ENCODE peak calls at places on chromosomes 13 and 19, in seven cellular contexts. D is SK-N-SH, M is K562, I is GM23338, T is H1, U is HepG2, X is HCT116. A is an unnamed sample.

GRCh38 chr19:14361824-14362223 is 19.4 kb upstream of the ADGRE5 start:
- DNase-seq in D (peak), M (peak), I (peak), T (peak), U (no peak), X (no peak), A (no peak)

GRCh38 chr13:40637644-40638043 is 28.8 kb downstream of the FOXO1 start:
- DNase-seq in D (no peak), M (no peak), I (no peak), T (no peak), U (no peak), X (no peak), A (peak)

GRCh38 chr13:21997726-21998125 is 326.9 kb downstream of the FGF9 start:
- DNase-seq in D (no peak), M (no peak), I (no peak), T (no peak), U (no peak), X (no peak), A (no peak)

GRCh38 chr13:76009491-76009890 is 373.4 kb downstream of the LMO7 start:
- DNase-seq in D (no peak), M (no peak), I (no peak), T (no peak), U (no peak), X (no peak), A (peak)

GRCh38 chr19:41221514-41222205 is 2.6 kb downstream of the AXL start:
- DNase-seq in D (no peak), M (no peak), I (no peak), T (no peak), U (no peak), X (no peak), A (no peak)

GRCh38 chr19:6540918-6541689 is 10.3 kb downstream of the TNFSF9 start:
- DNase-seq in D (no peak), M (no peak), I (no peak), T (no peak), U (no peak), X (no peak), A (no peak)

GRCh38 chr13:80235559-80236296 is 105.2 kb downstream of the SPRY2 start:
- DNase-seq in D (no peak), M (no peak), I (peak), T (no peak), U (no peak), X (no peak), A (peak)

GRCh38 chr13:87777395-87777794 is 106.2 kb downstream of the SLITRK5 start:
- DNase-seq in D (no peak), M (no peak), I (peak), T (no peak), U (peak), X (no peak), A (no peak)

GRCh38 chr19:29320076-29320475 is 107.1 kb upstream of the UQCRFS1 start:
- DNase-seq in D (no peak), M (no peak), I (no peak), T (no peak), U (no peak), X (no peak), A (no peak)

GRCh38 chr19:46204008-46204407 is 25.5 kb upstream of the IGFL1 start:
- DNase-seq in D (no peak), M (no peak), I (no peak), T (no peak), U (no peak), X (no peak), A (no peak)

GRCh38 chr13:48178126-48178525 is 54.9 kb upstream of the ITM2B start:
- DNase-seq in D (no peak), M (no peak), I (no peak), T (no peak), U (no peak), X (no peak), A (peak)

GRCh38 chr19:38917921-38918491 is 6.0 kb upstream of the CCER2 start:
- DNase-seq in D (peak), M (peak), I (peak), T (no peak), U (peak), X (no peak), A (no peak)

GRCh38 chr19:51448745-51449093 is 9.5 kb downstream of the SIGLEC8 start:
- DNase-seq in D (no peak), M (no peak), I (no peak), T (no peak), U (no peak), X (no peak), A (no peak)

GRCh38 chr19:18284710-18285430 is 3.4 kb upstream of the JUND start:
- DNase-seq in D (no peak), M (no peak), I (no peak), T (no peak), U (no peak), X (no peak), A (no peak)

GRCh38 chr19:31969110-31969509 is 376.3 kb upstream of the ZNF507 start:
- DNase-seq in D (no peak), M (no peak), I (no peak), T (no peak), U (no peak), X (no peak), A (no peak)

GRCh38 chr19:19997656-19998268 is 41.5 kb downstream of the ZNF682 start:
- DNase-seq in D (peak), M (peak), I (peak), T (peak), U (no peak), X (no peak), A (no peak)

GRCh38 chr19:31349160-31349881 is at the start of gene TSHZ3:
- DNase-seq in D (peak), M (peak), I (peak), T (peak), U (no peak), X (no peak), A (peak)

GRCh38 chr19:9597027-9597426 is 12.7 kb upstream of the ZNF121 start:
- DNase-seq in D (no peak), M (no peak), I (no peak), T (no peak), U (no peak), X (peak), A (peak)

GRCh38 chr19:17775991-17776803 is 18.7 kb upstream of the B3GNT3 start:
- DNase-seq in D (no peak), M (no peak), I (no peak), T (no peak), U (no peak), X (no peak), A (no peak)

GRCh38 chr19:46124638-46125115 is at the start of gene IGFL3:
- DNase-seq in D (no peak), M (no peak), I (no peak), T (no peak), U (no peak), X (no peak), A (no peak)

GRCh38 chr13:113458218-113459065 is 5.2 kb upstream of the ADPRHL1 start:
- DNase-seq in D (peak), M (peak), I (peak), T (no peak), U (peak), X (no peak), A (no peak)

GRCh38 chr19:38686530-38686888 is 39.1 kb downstream of the ACTN4 start:
- DNase-seq in D (no peak), M (peak), I (no peak), T (no peak), U (no peak), X (no peak), A (no peak)

GRCh38 chr13:52127378-52127777 is 1.5 kb downstream of the NEK5 start:
- DNase-seq in D (no peak), M (no peak), I (peak), T (no peak), U (no peak), X (no peak), A (no peak)

GRCh38 chr19:1315470-1316166 is 29.9 kb downstream of the EFNA2 start:
- DNase-seq in D (peak), M (peak), I (peak), T (peak), U (no peak), X (peak), A (peak)

GRCh38 chr13:41122838-41123237 is 9.8 kb downstream of the KBTBD6 start:
- DNase-seq in D (no peak), M (no peak), I (no peak), T (no peak), U (no peak), X (no peak), A (no peak)

GRCh38 chr13:51325837-51326236 is 13.7 kb upstream of the SERPINE3 start:
- DNase-seq in D (no peak), M (no peak), I (no peak), T (no peak), U (no peak), X (no peak), A (no peak)

GRCh38 chr13:113964251-113964995 is 9.5 kb downstream of the C13orf46 start:
- DNase-seq in D (no peak), M (no peak), I (no peak), T (no peak), U (no peak), X (no peak), A (no peak)

GRCh38 chr19:33309826-33310225 is 7.5 kb upstream of the CEBPA start:
- DNase-seq in D (no peak), M (no peak), I (no peak), T (no peak), U (no peak), X (no peak), A (no peak)

GRCh38 chr13:43348397-43348796 is 325.0 kb downstream of the DNAJC15 start:
- DNase-seq in D (no peak), M (no peak), I (no peak), T (no peak), U (no peak), X (no peak), A (peak)

GRCh38 chr13:28478127-28478526 is 16.8 kb downstream of the FLT1 start:
- DNase-seq in D (no peak), M (no peak), I (no peak), T (no peak), U (no peak), X (no peak), A (no peak)

GRCh38 chr19:47109541-47110375 is 3.8 kb downstream of the ZC3H4 start:
- DNase-seq in D (no peak), M (peak), I (peak), T (no peak), U (no peak), X (no peak), A (peak)

GRCh38 chr19:17004386-17004785 is 22.2 kb downstream of the CPAMD8 start:
- DNase-seq in D (no peak), M (no peak), I (no peak), T (no peak), U (no peak), X (no peak), A (no peak)

GRCh38 chr13:75963318-75963717 is 327.2 kb downstream of the LMO7 start:
- DNase-seq in D (no peak), M (no peak), I (peak), T (no peak), U (peak), X (no peak), A (no peak)

GRCh38 chr19:41691268-41691970 is 3.3 kb upstream of the CEACAM7 start:
- DNase-seq in D (peak), M (peak), I (peak), T (peak), U (no peak), X (no peak), A (peak)

GRCh38 chr13:21676611-21677021 is 5.7 kb downstream of the FGF9 start:
- DNase-seq in D (peak), M (no peak), I (peak), T (peak), U (no peak), X (no peak), A (no peak)

GRCh38 chr13:74796126-74796643 is 662.0 kb upstream of the KLF12 start:
- DNase-seq in D (no peak), M (no peak), I (no peak), T (no peak), U (no peak), X (no peak), A (no peak)

GRCh38 chr13:70237131-70237530 is 128.9 kb upstream of the KLHL1 start:
- DNase-seq in D (no peak), M (no peak), I (no peak), T (no peak), U (no peak), X (no peak), A (no peak)

DNA sequence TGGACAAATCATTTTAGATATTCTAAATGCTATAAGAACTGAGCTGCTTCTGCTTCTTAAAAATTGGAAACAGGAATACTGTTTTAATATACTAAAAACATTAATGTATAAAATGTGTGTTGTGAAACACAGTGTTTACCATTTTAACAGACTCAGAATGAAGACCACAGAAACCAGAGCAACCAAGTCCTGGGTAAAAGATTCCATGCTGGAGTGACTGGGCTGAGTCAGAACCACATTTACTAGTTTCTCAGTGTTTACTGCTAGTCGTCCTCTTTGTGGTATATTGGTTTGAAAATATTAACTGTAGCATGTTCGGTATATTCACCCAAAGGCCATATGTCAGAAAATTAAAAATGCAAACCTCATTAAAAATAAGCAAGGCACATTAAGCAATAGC is 31.9 kb downstream of the ANKRD10 start:
- DNase-seq in D (no peak), M (no peak), I (no peak), T (no peak), U (no peak), X (no peak), A (no peak)
- TF ChIP-seq CTCF in D (no peak), M (no peak), I (no peak), T (no peak), U (no peak), X (no peak), A (no peak)

GRCh38 chr19:2610637-2611482 is 91.6 kb downstream of the GNG7 start:
- DNase-seq in D (peak), M (peak), I (peak), T (peak), U (peak), X (peak), A (peak)
- TF ChIP-seq POLR2AphosphoS5 in D (peak), M (no peak), I (no peak), T (no peak), U (no peak), X (peak), A (peak)

DNA sequence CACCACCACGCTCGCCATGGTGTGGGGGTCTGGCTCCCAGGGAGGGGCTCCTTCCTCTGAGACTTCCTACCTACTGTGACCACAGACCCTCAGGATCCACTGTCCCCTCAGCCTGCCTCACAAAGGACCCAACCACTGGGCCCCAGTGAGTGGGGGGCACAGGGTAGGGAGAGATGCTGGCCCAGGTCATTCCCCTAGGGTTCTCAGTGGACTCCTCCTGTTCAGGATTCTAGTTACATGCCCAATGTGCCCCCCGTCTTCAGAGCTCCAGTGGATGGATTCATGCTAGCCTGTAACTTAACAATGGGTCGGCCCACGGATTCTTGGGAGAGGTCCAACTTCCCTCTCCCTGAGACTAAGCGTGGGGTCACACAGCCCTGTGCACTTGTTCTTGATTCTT is at the start of gene TSKS:
- DNase-seq in D (no peak), M (no peak), I (no peak), T (no peak), U (no peak), X (no peak), A (no peak)
- H2AFZ ChIP-seq in D (no peak), M (peak), I (peak), T (no peak), U (no peak), X (no peak), A (no peak)

DNA sequence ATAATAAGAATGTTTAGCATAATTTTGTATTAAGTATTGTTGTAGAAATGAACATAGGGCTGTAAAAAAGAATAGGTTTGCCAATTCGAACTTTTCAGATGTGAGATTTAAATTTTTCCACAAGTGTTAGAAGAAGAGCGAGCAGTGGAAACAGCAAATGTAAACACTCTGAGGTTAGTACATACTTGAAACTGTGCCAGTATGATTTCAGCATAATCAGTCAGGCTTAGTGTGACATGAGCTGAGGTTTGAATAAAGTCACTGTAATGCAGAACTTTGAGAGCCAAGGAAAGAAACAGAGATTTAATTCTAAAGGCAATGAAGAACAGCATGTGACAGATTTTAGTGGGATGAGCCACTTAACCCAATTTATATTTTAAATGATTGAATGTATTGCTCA is 2166.4 kb downstream of the PCDH9 start:
- DNase-seq in D (no peak), M (no peak), I (no peak), T (no peak), U (no peak), X (no peak), A (peak)
- TF ChIP-seq CTCF in D (no peak), M (no peak), I (no peak), T (no peak), U (no peak), X (no peak), A (no peak)